ENCODE peak calls at places on chromosomes 16 and 17, in nine cellular contexts. G is GM19239, U is H54, I is NCI-H1092, L is T-helper 2 cell, M is uterus, N is right atrium auricular region, R is OCI-LY7, T is transverse colon. Q is an unnamed sample.
A peak's percentile ranks its signal among the peaks of the same experiment; 100 is the strongest.

GRCh38 chr16:8972843-8973586 is 9.3 kb upstream of the USP7 start:
- DNase-seq in G (no peak), U (no peak), I (no peak), L (no peak), M (no peak), N (no peak), R (no peak), T (no peak), Q (no peak)

GRCh38 chr16:54193656-54194007 is 93.0 kb downstream of the IRX3 start:
- DNase-seq in G (peak; percentile 61), U (peak; percentile 77), I (peak; percentile 87), L (no peak), M (peak; percentile 74), N (peak; percentile 80), R (peak; percentile 41), T (peak; percentile 54), Q (peak; percentile 17)

GRCh38 chr16:58177347-58177710 is 20.6 kb downstream of the CSNK2A2 start:
- DNase-seq in G (no peak), U (no peak), I (no peak), L (no peak), M (no peak), N (no peak), R (no peak), T (no peak), Q (no peak)

GRCh38 chr16:89923640-89924297 is 627 bp downstream of the TUBB3 start:
- DNase-seq in G (no peak), U (no peak), I (peak; percentile 70), L (no peak), M (no peak), N (no peak), R (no peak), T (no peak), Q (no peak)

GRCh38 chr17:13750783-13751484 is 149.2 kb upstream of the HS3ST3A1 start:
- DNase-seq in G (no peak), U (peak; percentile 20), I (no peak), L (no peak), M (no peak), N (no peak), R (no peak), T (no peak), Q (no peak)

GRCh38 chr16:14600164-14600563 is 29.9 kb downstream of the PARN start:
- DNase-seq in G (no peak), U (peak; percentile 18), I (no peak), L (no peak), M (no peak), N (no peak), R (peak; percentile 47), T (no peak), Q (no peak)

GRCh38 chr17:82103588-82104451 is 5.8 kb upstream of the FASN start:
- DNase-seq in G (no peak), U (no peak), I (no peak), L (no peak), M (peak; percentile 74), N (peak; percentile 88), R (peak; percentile 23), T (peak; percentile 63), Q (no peak)

GRCh38 chr16:28597692-28598261 is 927 bp upstream of the SULT1A2 start:
- DNase-seq in G (peak; percentile 36), U (no peak), I (no peak), L (no peak), M (no peak), N (no peak), R (peak; percentile 58), T (no peak), Q (no peak)

GRCh38 chr17:31726980-31727427 is 132.0 kb downstream of the COPRS start:
- DNase-seq in G (no peak), U (no peak), I (no peak), L (no peak), M (peak; percentile 31), N (no peak), R (no peak), T (no peak), Q (no peak)

GRCh38 chr17:78969865-78970264 is 9.9 kb downstream of the LGALS3BP start:
- DNase-seq in G (no peak), U (no peak), I (peak; percentile 18), L (no peak), M (no peak), N (no peak), R (no peak), T (no peak), Q (no peak)

GRCh38 chr16:73147958-73148357 is 100.0 kb upstream of the ZFHX3 start:
- DNase-seq in G (no peak), U (no peak), I (no peak), L (no peak), M (no peak), N (no peak), R (no peak), T (no peak), Q (no peak)

GRCh38 chr17:332558-333322 is 19.9 kb downstream of the RPH3AL start:
- DNase-seq in G (no peak), U (no peak), I (no peak), L (no peak), M (no peak), N (peak; percentile 77), R (no peak), T (no peak), Q (no peak)

GRCh38 chr17:73489333-73489732 is 154.9 kb downstream of the SDK2 start:
- DNase-seq in G (no peak), U (no peak), I (no peak), L (no peak), M (no peak), N (no peak), R (no peak), T (no peak), Q (no peak)

GRCh38 chr17:4998027-4998665 is 396 bp downstream of the KIF1C start:
- DNase-seq in G (peak; percentile 44), U (peak; percentile 57), I (no peak), L (no peak), M (no peak), N (no peak), R (no peak), T (peak; percentile 23), Q (no peak)

GRCh38 chr17:68576811-68577551 is 24.2 kb downstream of the FAM20A start:
- DNase-seq in G (no peak), U (no peak), I (no peak), L (no peak), M (peak; percentile 58), N (no peak), R (peak; percentile 9), T (no peak), Q (no peak)

GRCh38 chr17:72597354-72598087 is 476.7 kb downstream of the SOX9 start:
- DNase-seq in G (no peak), U (no peak), I (no peak), L (no peak), M (no peak), N (no peak), R (no peak), T (no peak), Q (no peak)

GRCh38 chr17:81832608-81833159 is 407 bp downstream of the MCRIP1 start:
- DNase-seq in G (no peak), U (no peak), I (no peak), L (no peak), M (no peak), N (no peak), R (peak; percentile 55), T (no peak), Q (no peak)

GRCh38 chr17:42673885-42674754 is 2.7 kb downstream of the PLEKHH3 start:
- DNase-seq in G (peak; percentile 87), U (peak; percentile 65), I (no peak), L (no peak), M (peak; percentile 87), N (peak; percentile 71), R (peak; percentile 66), T (peak; percentile 66), Q (no peak)

GRCh38 chr16:7140899-7141298 is 191.7 kb upstream of the RBFOX1 start:
- DNase-seq in G (no peak), U (no peak), I (no peak), L (no peak), M (no peak), N (no peak), R (no peak), T (no peak), Q (no peak)

GRCh38 chr17:41315814-41316430 is 412 bp upstream of the KRTAP17-1 start:
- DNase-seq in G (no peak), U (no peak), I (peak; percentile 33), L (no peak), M (no peak), N (no peak), R (no peak), T (no peak), Q (no peak)

GRCh38 chr17:885971-886571 is 93.5 kb downstream of the NXN start:
- DNase-seq in G (no peak), U (no peak), I (peak; percentile 7), L (no peak), M (peak; percentile 86), N (peak; percentile 78), R (no peak), T (peak; percentile 52), Q (no peak)

GRCh38 chr16:88478889-88479794 is 26.1 kb downstream of the ZFPM1 start:
- DNase-seq in G (no peak), U (no peak), I (no peak), L (no peak), M (no peak), N (no peak), R (peak; percentile 38), T (peak; percentile 29), Q (no peak)

GRCh38 chr17:44006581-44007345 is 2.3 kb downstream of the NAGS start:
- DNase-seq in G (peak; percentile 99), U (peak; percentile 92), I (peak; percentile 68), L (peak; percentile 98), M (peak; percentile 96), N (peak; percentile 98), R (peak; percentile 96), T (peak; percentile 100), Q (peak; percentile 77)

GRCh38 chr17:59165933-59166342 is 10.4 kb downstream of the PRR11 start:
- DNase-seq in G (peak; percentile 31), U (peak; percentile 34), I (no peak), L (no peak), M (no peak), N (no peak), R (peak; percentile 55), T (peak; percentile 41), Q (no peak)

GRCh38 chr16:15523092-15523541 is 88.7 kb downstream of the BMERB1 start:
- DNase-seq in G (no peak), U (no peak), I (no peak), L (no peak), M (no peak), N (no peak), R (peak; percentile 50), T (peak; percentile 57), Q (peak; percentile 13)

GRCh38 chr16:12293017-12293618 is 316.6 kb downstream of the SNX29 start:
- DNase-seq in G (no peak), U (no peak), I (no peak), L (no peak), M (no peak), N (no peak), R (no peak), T (no peak), Q (no peak)

GRCh38 chr16:53207810-53208752 is 153.3 kb downstream of the CHD9 start:
- DNase-seq in G (peak; percentile 46), U (peak; percentile 44), I (peak; percentile 26), L (no peak), M (no peak), N (no peak), R (peak; percentile 88), T (peak; percentile 32), Q (peak; percentile 73)

GRCh38 chr17:47295037-47295873 is 28.5 kb upstream of the EFCAB13 start:
- DNase-seq in G (no peak), U (no peak), I (no peak), L (no peak), M (no peak), N (peak; percentile 69), R (no peak), T (no peak), Q (no peak)

GRCh38 chr17:75250009-75250471 is 11.4 kb downstream of the GGA3 start:
- DNase-seq in G (peak; percentile 73), U (no peak), I (no peak), L (no peak), M (no peak), N (no peak), R (peak; percentile 50), T (peak; percentile 57), Q (no peak)

GRCh38 chr17:66994943-66995535 is 30.5 kb downstream of the CACNG4 start:
- DNase-seq in G (no peak), U (no peak), I (no peak), L (no peak), M (no peak), N (no peak), R (no peak), T (no peak), Q (no peak)